ENCODE peak calls at places on chromosomes 12 and 14, in ten cellular contexts. H is CD4-positive, CD25-positive, alpha-beta regulatory T cell; B is ureter; X is NCI-H1092; J is MM.1S; T is pulmonary artery endothelial cell; E is AG09319; R is activated naive CD8-positive, alpha-beta T cell treated with anti-CD3 and anti-CD28 coated beads for 36 hours; G is stimulated activated CD4-positive, alpha-beta T cell treated with anti-CD3 and anti-CD28 coated beads, Interleukin-15, amount 100 ng/mL, for 24 hours; Y is HFF-Myc. N is an unnamed sample.
A peak's percentile ranks its signal among the peaks of the same experiment; 100 is the strongest.

GRCh38 chr12:26124491-26125450 is at the start of gene BHLHE41:
- DNase-seq in R (peak; percentile 9), B (peak; percentile 93), J (peak; percentile 85), G (peak; percentile 20), H (no peak), Y (no peak), T (no peak), E (no peak), X (no peak), N (peak; percentile 79)

GRCh38 chr12:62190921-62191746 is 69.1 kb upstream of the USP15 start:
- DNase-seq in H (peak; percentile 39), E (no peak), Y (no peak), B (no peak), G (peak; percentile 35), T (no peak), X (no peak), R (peak; percentile 22), J (no peak), N (no peak)

GRCh38 chr14:99809376-99809775 is 16.2 kb downstream of the EML1 start:
- DNase-seq in R (no peak), B (peak; percentile 70), Y (no peak), G (no peak), H (no peak), X (no peak), J (no peak), E (peak; percentile 75), T (no peak), N (no peak)

GRCh38 chr12:89524201-89525001 is at the start of gene GALNT4:
- DNase-seq in X (peak; percentile 23), B (peak; percentile 93), G (peak; percentile 85), J (peak; percentile 88), R (peak; percentile 77), H (peak; percentile 78), E (peak; percentile 64), T (peak; percentile 63), Y (peak; percentile 53), N (peak; percentile 91)

GRCh38 chr14:31263485-31264133 is 56.0 kb upstream of the HECTD1 start:
- DNase-seq in X (no peak), T (peak; percentile 98), G (no peak), H (no peak), E (peak; percentile 96), Y (peak; percentile 90), B (peak; percentile 64), J (no peak), R (no peak), N (peak; percentile 66)

GRCh38 chr14:55547650-55548315 is 32.2 kb upstream of the KTN1 start:
- DNase-seq in B (no peak), R (no peak), T (no peak), H (no peak), G (no peak), J (no peak), E (no peak), X (no peak), Y (no peak), N (no peak)

GRCh38 chr14:47346849-47347248 is 328.6 kb downstream of the MDGA2 start:
- DNase-seq in X (no peak), G (no peak), E (no peak), R (no peak), J (no peak), H (no peak), B (no peak), T (no peak), Y (no peak), N (no peak)

GRCh38 chr12:84502180-84502857 is 410.3 kb downstream of the SLC6A15 start:
- DNase-seq in G (no peak), T (no peak), E (no peak), Y (no peak), B (no peak), R (no peak), J (no peak), H (no peak), X (no peak), N (no peak)

GRCh38 chr14:70793637-70794036 is 15.7 kb downstream of the MAP3K9 start:
- DNase-seq in H (no peak), J (no peak), T (no peak), E (no peak), X (no peak), B (no peak), G (no peak), R (no peak), Y (no peak), N (no peak)

N was measured in myocyte.